ENCODE peak calls at places on chromosomes 3 and 15, in eight cellular contexts. L is H1, M is DND-41, J is HCT116, N is mesenchymal stem cell, Q is GM23338, Z is fibroblast of lung, A is hepatocyte. D is an unnamed sample.

GRCh38 chr3:32384938-32385337 is 6.7 kb upstream of the CMTM7 start:
- DNase-seq in J (no peak), Q (peak; percentile 52), L (no peak), A (peak; percentile 44), M (no peak), Z (no peak), N (peak; percentile 67), D (no peak)

GRCh38 chr3:87318609-87319008 is 42.2 kb upstream of the POU1F1 start:
- DNase-seq in N (no peak), J (no peak), Q (no peak), A (no peak), L (no peak), Z (no peak), M (no peak), D (no peak)

GRCh38 chr15:36940636-36941285 is 159.6 kb downstream of the MEIS2 start:
- DNase-seq in J (no peak), N (no peak), M (no peak), A (peak; percentile 21), L (no peak), Z (no peak), Q (no peak), D (no peak)

GRCh38 chr3:101050866-101051265 is 57.6 kb upstream of the ABI3BP start:
- DNase-seq in Q (no peak), N (no peak), J (no peak), Z (no peak), L (no peak), A (no peak), M (no peak), D (no peak)

GRCh38 chr3:9770276-9770812 is 597 bp upstream of the CAMK1 start:
- DNase-seq in Q (peak; percentile 38), A (peak; percentile 68), M (no peak), Z (peak; percentile 88), J (no peak), N (no peak), L (peak; percentile 52), D (no peak)

GRCh38 chr3:114879059-114880031 is 267.7 kb downstream of the ZBTB20 start:
- DNase-seq in L (no peak), A (no peak), J (peak; percentile 86), M (no peak), Q (no peak), Z (peak; percentile 54), N (peak; percentile 84), D (no peak)

GRCh38 chr3:167991213-167991612 is 104.5 kb downstream of the GOLIM4 start:
- DNase-seq in N (no peak), L (no peak), A (no peak), Q (no peak), Z (no peak), J (no peak), M (no peak), D (no peak)

GRCh38 chr15:43329222-43329959 is 982 bp downstream of the LCMT2 start:
- DNase-seq in Q (peak; percentile 62), M (peak; percentile 20), A (no peak), L (peak; percentile 59), N (no peak), J (no peak), Z (peak; percentile 52), D (no peak)

GRCh38 chr3:162368377-162368776 is 871.8 kb downstream of the OTOL1 start:
- DNase-seq in L (no peak), J (no peak), Q (no peak), N (peak; percentile 17), Z (peak; percentile 55), M (no peak), A (no peak), D (no peak)

GRCh38 chr15:55649058-55649423 is 60.9 kb upstream of the PYGO1 start:
- DNase-seq in J (no peak), A (no peak), L (no peak), M (no peak), N (peak; percentile 77), Q (no peak), Z (peak; percentile 54), D (no peak)

GRCh38 chr3:194064380-194065118 is 71.4 kb upstream of the HES1 start:
- DNase-seq in J (no peak), M (no peak), Z (no peak), N (no peak), A (no peak), L (no peak), Q (no peak), D (no peak)

DNA sequence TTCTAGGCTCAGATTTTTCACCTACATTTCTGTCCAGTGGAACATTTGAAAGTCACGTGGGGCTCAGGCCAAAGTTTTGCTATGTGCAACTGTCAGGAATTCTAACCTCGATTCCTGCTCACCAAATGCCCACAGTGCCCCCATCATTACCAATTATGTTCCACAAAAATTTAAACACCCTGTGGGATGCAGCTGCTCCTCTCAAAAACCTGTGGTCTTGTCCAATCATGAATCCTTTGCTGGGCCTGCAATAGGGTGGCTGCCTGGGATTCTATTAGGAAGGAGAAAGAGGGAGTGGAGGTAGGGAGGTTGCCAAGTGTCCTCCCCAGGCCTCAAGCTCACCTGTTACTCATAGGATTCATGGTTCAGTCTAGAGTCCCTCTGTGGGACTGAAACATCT is 68.1 kb downstream of the RHCG start:
- DNase-seq in Q (no peak), M (no peak), A (no peak), L (no peak), N (no peak), J (no peak), Z (no peak), D (no peak)
- H3K27me3 ChIP-seq in Q (peaks cover 53% of the 10 kb centered on the region), M (peaks cover 8% of the 10 kb centered on the region), A (peaks cover 56% of the 10 kb centered on the region), L (peaks cover 11% of the 10 kb centered on the region), N (peaks cover 74% of the 10 kb centered on the region), J (no peaks in the 10 kb centered on the region), Z (no peaks in the 10 kb centered on the region), D (peaks cover 14% of the 10 kb centered on the region)

GRCh38 chr3:159560214-159561004 is 428.2 kb upstream of the IL12A start:
- DNase-seq in Q (peak; percentile 84), L (no peak), A (no peak), N (no peak), Z (no peak), J (no peak), M (no peak), D (no peak)
- H2AFZ ChIP-seq in Q (no peak overlapping the region), L (no peak overlapping the region), A (no peak overlapping the region), N (no peak overlapping the region), Z (no peak overlapping the region), J (no peak overlapping the region), M (no peak overlapping the region), D (no peak overlapping the region)

GRCh38 chr3:129402616-129403015 is 25.8 kb downstream of the EFCAB12 start:
- DNase-seq in N (no peak), Z (no peak), A (no peak), J (no peak), M (no peak), Q (no peak), L (no peak), D (no peak)

GRCh38 chr3:129399145-129399894 is 29.1 kb downstream of the EFCAB12 start:
- DNase-seq in A (peak; percentile 94), Z (peak; percentile 98), Q (peak; percentile 97), N (peak; percentile 98), J (peak; percentile 95), L (peak; percentile 63), M (peak; percentile 86), D (peak; percentile 56)

GRCh38 chr3:129398803-129399144 is 29.7 kb downstream of the EFCAB12 start:
- DNase-seq in A (peak; percentile 32), N (peak; percentile 65), L (no peak), Q (peak; percentile 22), Z (peak; percentile 21), J (no peak), M (peak; percentile 24), D (no peak)

GRCh38 chr3:129402210-129402609 is 26.2 kb downstream of the EFCAB12 start:
- DNase-seq in L (no peak), M (no peak), N (no peak), Q (no peak), Z (no peak), J (no peak), A (no peak), D (no peak)

DNA sequence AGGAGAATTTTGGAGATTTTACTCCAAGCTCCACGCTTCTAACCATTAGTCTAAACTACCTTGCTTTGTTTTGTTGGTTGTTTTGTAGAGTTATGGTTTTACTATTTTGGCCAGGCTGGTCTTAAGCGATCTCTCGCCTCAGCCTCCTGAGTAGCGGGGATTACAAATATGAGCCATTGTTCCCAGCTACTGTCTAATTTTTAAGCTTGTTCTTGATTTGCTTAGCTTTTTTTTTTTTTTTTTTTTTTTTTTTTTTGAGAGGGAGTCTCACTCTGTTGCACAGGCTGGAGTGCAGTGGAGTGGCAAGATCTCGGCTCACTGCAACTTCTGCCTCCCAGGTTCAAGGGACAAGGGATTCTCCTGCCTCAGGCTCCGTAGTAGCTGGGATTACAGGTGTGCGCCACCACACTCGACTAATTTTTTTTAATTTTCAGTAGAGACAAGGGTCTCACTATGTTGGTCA is 28.5 kb downstream of the EFCAB12 start:
- DNase-seq in Z (no peak), L (no peak), Q (no peak), J (peak; percentile 54), N (peak; percentile 30), A (no peak), M (peak; percentile 37), D (no peak)
- H3K27ac ChIP-seq in Z (peak overlapping the region; percentile 97), L (peak overlapping the region; percentile 72), Q (no peak overlapping the region), J (peak overlapping the region; percentile 63), N (peak overlapping the region; percentile 22), A (no peak overlapping the region), M (peak overlapping the region; percentile 85), D (peak overlapping the region; percentile 86)

GRCh38 chr3:84961492-84962255 is 2.9 kb downstream of the CADM2 start:
- DNase-seq in L (peak; percentile 57), A (no peak), Q (no peak), N (no peak), J (no peak), M (no peak), Z (no peak), D (no peak)

GRCh38 chr3:84960994-84961393 is 2.2 kb downstream of the CADM2 start:
- DNase-seq in A (no peak), N (no peak), Z (no peak), M (no peak), Q (no peak), J (no peak), L (no peak), D (no peak)

GRCh38 chr3:84960581-84960980 is 1.8 kb downstream of the CADM2 start:
- DNase-seq in A (no peak), Q (peak; percentile 47), N (no peak), J (no peak), Z (no peak), M (no peak), L (no peak), D (no peak)

GRCh38 chr3:84959470-84960380 is 936 bp downstream of the CADM2 start:
- DNase-seq in L (peak; percentile 83), Q (peak; percentile 77), J (no peak), M (no peak), N (no peak), A (peak; percentile 10), Z (no peak), D (no peak)

DNA sequence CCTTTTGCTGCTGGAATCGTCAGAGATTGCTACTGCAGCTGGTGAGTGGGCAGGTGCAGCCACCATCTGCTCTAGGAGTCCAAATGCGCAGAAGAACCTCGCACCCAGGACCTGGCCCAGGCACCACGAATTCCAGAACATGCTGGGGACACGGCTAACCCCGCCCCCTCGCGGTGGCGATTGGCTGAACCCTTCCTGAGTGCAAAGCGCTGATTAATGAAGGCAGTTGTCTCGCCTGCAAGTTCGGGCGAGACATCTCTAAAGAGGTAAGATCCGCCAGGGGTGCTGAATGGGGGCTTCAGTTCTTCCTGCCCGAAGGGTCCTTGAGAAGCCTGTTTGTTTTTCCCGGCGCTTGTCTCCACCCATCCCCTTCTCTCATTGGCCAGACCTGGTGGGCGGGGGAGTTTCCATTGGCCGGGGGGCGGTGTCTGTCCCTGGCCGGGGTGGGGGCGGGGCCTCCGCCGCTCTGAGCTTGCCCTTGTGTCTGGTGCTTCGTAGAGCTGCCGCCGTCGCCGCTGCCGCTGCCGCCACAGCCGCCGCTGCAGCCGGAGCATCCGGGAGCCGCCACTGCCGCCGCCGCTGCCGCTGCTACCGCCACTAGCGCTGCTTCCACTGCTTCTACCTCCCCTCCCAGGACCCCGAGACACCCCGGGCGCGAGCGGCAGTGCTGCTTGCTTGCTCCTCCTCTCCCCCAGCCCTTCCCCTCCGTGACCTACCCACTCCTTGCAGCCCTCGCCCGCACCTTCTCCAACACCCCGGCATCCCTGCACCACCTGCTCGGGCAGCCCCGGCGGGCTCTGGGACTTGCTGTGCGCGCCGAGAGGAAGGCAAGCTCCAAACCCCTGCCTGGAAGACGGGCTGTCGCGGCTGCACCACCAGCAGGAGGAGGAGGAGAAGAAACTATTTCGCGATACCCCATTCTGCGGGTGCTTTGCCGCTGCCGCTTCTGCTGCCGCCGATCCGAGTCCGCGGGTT is at the start of gene CADM2:
- DNase-seq in J (no peak), L (peak; percentile 92), M (no peak), N (peak; percentile 63), Q (peak; percentile 99), Z (peak; percentile 77), A (peak; percentile 95), D (peak; percentile 1)
- H3K27me3 ChIP-seq in J (no peaks in the 10 kb centered on the region), L (no peaks in the 10 kb centered on the region), M (no peaks in the 10 kb centered on the region), N (peaks cover 40% of the 10 kb centered on the region), Q (no peaks in the 10 kb centered on the region), Z (no peaks in the 10 kb centered on the region), A (peaks cover 60% of the 10 kb centered on the region), D (peaks cover 26% of the 10 kb centered on the region)

D was measured in keratinocyte.